ENCODE peak calls at places on chromosomes 12 and 14, in six cellular contexts. One of them, this sample, is unnamed.

GRCh38 chr12:80937391-80938238 is at the start of gene LIN7A:
- DNase-seq in GOT3: no peak
- DNase-seq in effector CD8-positive, alpha-beta T cell: no peak
- DNase-seq in nucleus accumbens: peak; percentile 28
- DNase-seq in sciatic nerve: peak; percentile 66
- DNase-seq in NCI-H2029: no peak
- DNase-seq in this sample: peak; percentile 73

GRCh38 chr12:62256408-62257079 is 3.7 kb upstream of the USP15 start:
- DNase-seq in effector CD8-positive, alpha-beta T cell: no peak
- DNase-seq in NCI-H2029: no peak
- DNase-seq in GOT3: no peak
- DNase-seq in sciatic nerve: no peak
- DNase-seq in nucleus accumbens: peak; percentile 1
- DNase-seq in this sample: no peak

GRCh38 chr14:55126932-55127490 is 2.0 kb upstream of the LGALS3 start:
- DNase-seq in GOT3: no peak
- DNase-seq in NCI-H2029: no peak
- DNase-seq in nucleus accumbens: no peak
- DNase-seq in sciatic nerve: no peak
- DNase-seq in effector CD8-positive, alpha-beta T cell: no peak
- DNase-seq in this sample: peak; percentile 49

GRCh38 chr14:85558505-85558904 is 28.6 kb downstream of the FLRT2 start:
- DNase-seq in effector CD8-positive, alpha-beta T cell: no peak
- DNase-seq in GOT3: no peak
- DNase-seq in NCI-H2029: no peak
- DNase-seq in sciatic nerve: no peak
- DNase-seq in nucleus accumbens: no peak
- DNase-seq in this sample: no peak

GRCh38 chr12:58976146-58976545 is 55.8 kb upstream of the LRIG3 start:
- DNase-seq in nucleus accumbens: no peak
- DNase-seq in effector CD8-positive, alpha-beta T cell: no peak
- DNase-seq in GOT3: no peak
- DNase-seq in sciatic nerve: no peak
- DNase-seq in NCI-H2029: no peak
- DNase-seq in this sample: no peak

GRCh38 chr12:54009171-54010052 is 627 bp downstream of the HOXC8 start:
- DNase-seq in sciatic nerve: no peak
- DNase-seq in nucleus accumbens: no peak
- DNase-seq in NCI-H2029: no peak
- DNase-seq in effector CD8-positive, alpha-beta T cell: no peak
- DNase-seq in GOT3: no peak
- DNase-seq in this sample: no peak

GRCh38 chr12:116384629-116385485 is 107.4 kb upstream of the MED13L start:
- DNase-seq in NCI-H2029: peak; percentile 65
- DNase-seq in GOT3: no peak
- DNase-seq in sciatic nerve: no peak
- DNase-seq in effector CD8-positive, alpha-beta T cell: no peak
- DNase-seq in nucleus accumbens: no peak
- DNase-seq in this sample: no peak

GRCh38 chr14:21501568-21501967 is 9.6 kb downstream of the METTL3 start:
- DNase-seq in GOT3: no peak
- DNase-seq in NCI-H2029: no peak
- DNase-seq in effector CD8-positive, alpha-beta T cell: no peak
- DNase-seq in sciatic nerve: no peak
- DNase-seq in nucleus accumbens: no peak
- DNase-seq in this sample: no peak

GRCh38 chr14:66979083-66979974 is 209.9 kb upstream of the GARIN2 start:
- DNase-seq in NCI-H2029: no peak
- DNase-seq in GOT3: no peak
- DNase-seq in effector CD8-positive, alpha-beta T cell: no peak
- DNase-seq in nucleus accumbens: no peak
- DNase-seq in sciatic nerve: no peak
- DNase-seq in this sample: no peak

GRCh38 chr12:47527816-47528215 is 178.0 kb downstream of the RPAP3 start:
- DNase-seq in nucleus accumbens: no peak
- DNase-seq in effector CD8-positive, alpha-beta T cell: no peak
- DNase-seq in GOT3: no peak
- DNase-seq in NCI-H2029: no peak
- DNase-seq in sciatic nerve: no peak
- DNase-seq in this sample: no peak

GRCh38 chr12:63045020-63045860 is 105.8 kb downstream of the AVPR1A start:
- DNase-seq in sciatic nerve: no peak
- DNase-seq in nucleus accumbens: no peak
- DNase-seq in NCI-H2029: no peak
- DNase-seq in effector CD8-positive, alpha-beta T cell: no peak
- DNase-seq in GOT3: no peak
- DNase-seq in this sample: no peak

GRCh38 chr12:116207274-116207673 is 70.2 kb downstream of the MED13L start:
- DNase-seq in nucleus accumbens: no peak
- DNase-seq in sciatic nerve: no peak
- DNase-seq in NCI-H2029: no peak
- DNase-seq in effector CD8-positive, alpha-beta T cell: no peak
- DNase-seq in GOT3: no peak
- DNase-seq in this sample: no peak

GRCh38 chr14:58824106-58824505 is 186.3 kb downstream of the DACT1 start:
- DNase-seq in NCI-H2029: no peak
- DNase-seq in nucleus accumbens: no peak
- DNase-seq in effector CD8-positive, alpha-beta T cell: no peak
- DNase-seq in GOT3: no peak
- DNase-seq in sciatic nerve: no peak
- DNase-seq in this sample: no peak

GRCh38 chr12:91608562-91608961 is 425.9 kb upstream of the DCN start:
- DNase-seq in effector CD8-positive, alpha-beta T cell: no peak
- DNase-seq in GOT3: no peak
- DNase-seq in sciatic nerve: no peak
- DNase-seq in NCI-H2029: no peak
- DNase-seq in nucleus accumbens: no peak
- DNase-seq in this sample: no peak

GRCh38 chr12:110289711-110290078 is 8.6 kb downstream of the ATP2A2 start:
- DNase-seq in effector CD8-positive, alpha-beta T cell: no peak
- DNase-seq in nucleus accumbens: no peak
- DNase-seq in GOT3: no peak
- DNase-seq in sciatic nerve: no peak
- DNase-seq in NCI-H2029: no peak
- DNase-seq in this sample: no peak

GRCh38 chr14:55955175-55955574 is 163.0 kb upstream of the PELI2 start:
- DNase-seq in effector CD8-positive, alpha-beta T cell: no peak
- DNase-seq in NCI-H2029: no peak
- DNase-seq in GOT3: no peak
- DNase-seq in nucleus accumbens: no peak
- DNase-seq in sciatic nerve: no peak
- DNase-seq in this sample: no peak

GRCh38 chr12:31727197-31727596 is 1.6 kb downstream of the AMN1 start:
- DNase-seq in NCI-H2029: no peak
- DNase-seq in GOT3: no peak
- DNase-seq in sciatic nerve: no peak
- DNase-seq in effector CD8-positive, alpha-beta T cell: no peak
- DNase-seq in nucleus accumbens: no peak
- DNase-seq in this sample: no peak

This sample was measured in neural progenitor cell.